ENCODE peak calls at places on chromosomes 7 and 10, in four cellular contexts. L is upper lobe of right lung, U is Peyer's patch, P is left ventricle myocardium inferior. D is an unnamed sample.

GRCh38 chr10:84825330-84825729 is 496.9 kb downstream of the CCSER2 start:
- DNase-seq in P (peak; percentile 22), L (no peak), U (no peak), D (no peak)

GRCh38 chr10:54402576-54402975 is 398.5 kb downstream of the PCDH15 start:
- DNase-seq in U (no peak), P (no peak), L (no peak), D (no peak)

GRCh38 chr10:3805791-3806381 is 20.9 kb upstream of the KLF6 start:
- DNase-seq in L (no peak), P (peak; percentile 34), U (peak; percentile 72), D (peak; percentile 46)

GRCh38 chr7:64993901-64994300 is 3.1 kb upstream of the ZNF117 start:
- DNase-seq in P (no peak), U (no peak), L (no peak), D (no peak)

GRCh38 chr7:28806841-28807240 is 151.3 kb downstream of the TRIL start:
- DNase-seq in L (no peak), U (no peak), P (no peak), D (no peak)

GRCh38 chr10:86090807-86091206 is 275.8 kb downstream of the GRID1 start:
- DNase-seq in L (no peak), P (no peak), U (no peak), D (no peak)

GRCh38 chr7:33392143-33392542 is 262.8 kb downstream of the BBS9 start:
- DNase-seq in P (no peak), U (no peak), L (no peak), D (no peak)

GRCh38 chr7:106657085-106657991 is 3.6 kb downstream of the CCDC71L start:
- DNase-seq in L (no peak), P (no peak), U (no peak), D (no peak)

GRCh38 chr7:57867884-57868701 is 418.1 kb downstream of the ZNF716 start:
- DNase-seq in L (no peak), P (peak; percentile 14), U (no peak), D (no peak)

GRCh38 chr10:99523251-99523773 is 9.4 kb upstream of the NKX2-3 start:
- DNase-seq in P (no peak), L (no peak), U (no peak), D (no peak)

GRCh38 chr7:150476819-150477631 is 26.6 kb downstream of the GIMAP8 start:
- DNase-seq in U (no peak), P (no peak), L (no peak), D (no peak)

GRCh38 chr10:59397971-59398370 is 35.6 kb upstream of the FAM13C start:
- DNase-seq in L (no peak), U (no peak), P (no peak), D (no peak)

GRCh38 chr10:58237014-58237830 is 30.5 kb downstream of the IPMK start:
- DNase-seq in P (no peak), U (no peak), L (no peak), D (no peak)

GRCh38 chr10:131825960-131826650 is 74.7 kb upstream of the PPP2R2D start:
- DNase-seq in U (no peak), L (peak; percentile 25), P (no peak), D (no peak)

GRCh38 chr7:111082351-111082750 is 8.6 kb upstream of the LRRN3 start:
- DNase-seq in P (no peak), U (no peak), L (no peak), D (no peak)

GRCh38 chr7:86926732-86927131 is 132.7 kb downstream of the ELAPOR2 start:
- DNase-seq in U (peak; percentile 20), P (no peak), L (no peak), D (peak; percentile 7)

GRCh38 chr10:34637419-34637911 is 177.6 kb downstream of the PARD3 start:
- DNase-seq in P (peak; percentile 57), L (peak; percentile 78), U (peak; percentile 37), D (peak; percentile 38)

GRCh38 chr10:50883624-50884023 is 1.8 kb downstream of the A1CF start:
- DNase-seq in L (no peak), U (no peak), P (no peak), D (no peak)

GRCh38 chr7:54252256-54253035 is 289.7 kb upstream of the VSTM2A start:
- DNase-seq in L (no peak), U (no peak), P (no peak), D (no peak)

GRCh38 chr10:4671451-4672145 is 154.4 kb upstream of the AKR1E2 start:
- DNase-seq in L (no peak), P (no peak), U (no peak), D (no peak)

GRCh38 chr7:134639061-134639460 is 7.6 kb upstream of the BPGM start:
- DNase-seq in L (no peak), P (no peak), U (no peak), D (no peak)

GRCh38 chr7:152344253-152344652 is 91.5 kb downstream of the KMT2C start:
- DNase-seq in P (no peak), L (no peak), U (no peak), D (no peak)

GRCh38 chr7:140297192-140297591 is 101.1 kb downstream of the SLC37A3 start:
- DNase-seq in U (no peak), P (no peak), L (no peak), D (peak; percentile 3)

GRCh38 chr7:136869991-136870798 is 1.7 kb downstream of the CHRM2 start:
- DNase-seq in P (peak; percentile 36), L (peak; percentile 53), U (no peak), D (no peak)

GRCh38 chr7:102439963-102440795 is 6.8 kb downstream of the ORAI2 start:
- DNase-seq in U (no peak), P (peak; percentile 68), L (no peak), D (no peak)

GRCh38 chr7:96136600-96137239 is 185.2 kb downstream of the SLC25A13 start:
- DNase-seq in U (no peak), P (no peak), L (no peak), D (no peak)

GRCh38 chr7:603152-603941 is 83.7 kb upstream of the PDGFA start:
- DNase-seq in L (peak; percentile 56), U (no peak), P (no peak), D (no peak)

GRCh38 chr7:105638324-105638723 is 57.0 kb upstream of the EFCAB10 start:
- DNase-seq in U (no peak), L (no peak), P (no peak), D (no peak)

GRCh38 chr10:23344251-23344841 is at the start of gene C10orf67:
- DNase-seq in U (no peak), L (peak; percentile 74), P (peak; percentile 49), D (peak; percentile 2)

GRCh38 chr7:2099036-2099957 is 133.4 kb downstream of the MAD1L1 start:
- DNase-seq in U (peak; percentile 45), L (no peak), P (no peak), D (no peak)

GRCh38 chr7:25771491-25771890 is 380.5 kb upstream of the NFE2L3 start:
- DNase-seq in P (no peak), U (no peak), L (no peak), D (no peak)

GRCh38 chr7:132102426-132102825 is 473.8 kb downstream of the PLXNA4 start:
- DNase-seq in P (no peak), L (peak; percentile 40), U (no peak), D (no peak)

GRCh38 chr10:71966046-71967004 is 2.1 kb downstream of the CHST3 start:
- DNase-seq in U (no peak), L (no peak), P (no peak), D (no peak)
- H3K4me3 ChIP-seq in U (peak overlapping the region; percentile 56), L (peak overlapping the region; percentile 61), P (peak overlapping the region; percentile 94), D (no peak overlapping the region)

GRCh38 chr10:104307576-104308438 is 30.5 kb downstream of the ITPRIP start:
- DNase-seq in U (no peak), P (no peak), L (no peak), D (no peak)
- H3K4me1 ChIP-seq in U (peaks cover 4% of the 10 kb centered on the region), P (peaks cover 100% of the 10 kb centered on the region), L (peaks cover 15% of the 10 kb centered on the region), D (peaks cover 71% of the 10 kb centered on the region)

GRCh38 chr7:155141562-155141961 is 71.4 kb downstream of the HTR5A start:
- DNase-seq in P (no peak), L (no peak), U (no peak), D (no peak)
- H3K9me3 ChIP-seq in P (peaks cover 6% of the 10 kb centered on the region), L (no peaks in the 10 kb centered on the region), U (no peaks in the 10 kb centered on the region), D (no peaks in the 10 kb centered on the region)

DNA sequence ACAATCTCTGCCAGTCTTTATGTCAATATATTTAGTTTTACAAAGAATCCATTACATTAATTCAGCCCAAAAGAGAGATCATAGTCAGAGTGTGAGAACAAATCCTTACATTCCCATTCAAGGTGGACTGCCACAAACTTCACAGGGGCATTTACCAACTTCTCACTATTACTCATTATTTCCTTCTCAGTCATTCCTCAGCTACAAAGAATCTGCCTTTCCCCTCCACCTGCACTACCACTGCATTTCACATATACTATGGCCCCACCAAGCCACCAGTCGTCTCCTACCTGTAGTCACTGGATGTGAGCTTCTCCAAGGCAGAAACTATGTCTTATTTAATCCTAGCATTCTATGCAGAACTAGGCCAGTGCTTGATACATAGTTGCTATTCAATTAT is 94.3 kb downstream of the USP6NL start:
- DNase-seq in P (no peak), L (no peak), U (no peak), D (no peak)
- H3K4me3 ChIP-seq in P (no peak overlapping the region), L (no peak overlapping the region), U (no peak overlapping the region), D (no peak overlapping the region)

DNA sequence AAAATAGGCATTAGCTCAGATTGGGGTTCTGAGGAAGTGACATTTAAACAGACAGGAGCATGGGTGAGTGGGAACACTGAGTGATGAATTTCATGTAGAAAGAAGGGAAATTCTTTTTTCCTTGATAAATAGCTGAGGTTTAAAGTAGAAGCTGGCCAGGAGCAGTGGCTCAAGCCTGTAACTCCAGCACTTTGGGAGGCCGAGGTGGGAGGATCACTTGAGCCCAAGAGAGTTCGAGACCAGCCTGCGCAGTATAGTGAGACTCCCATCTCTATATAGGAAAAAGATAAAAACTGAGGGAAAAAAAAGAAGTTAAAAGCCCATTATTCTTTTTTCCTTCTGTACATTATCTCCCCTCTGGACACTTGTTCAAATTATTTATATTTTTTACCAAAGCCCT is 9.1 kb downstream of the HNRNPF start:
- DNase-seq in P (no peak), U (no peak), L (no peak), D (no peak)
- H3K4me1 ChIP-seq in P (peaks cover 94% of the 10 kb centered on the region), U (peaks cover 58% of the 10 kb centered on the region), L (peaks cover 79% of the 10 kb centered on the region), D (peaks cover 86% of the 10 kb centered on the region)

GRCh38 chr10:38146579-38147333 is 52.6 kb downstream of the ZNF37A start:
- DNase-seq in P (no peak), L (no peak), U (no peak), D (no peak)
- H3K9me3 ChIP-seq in P (peaks cover 42% of the 10 kb centered on the region), L (peaks cover 8% of the 10 kb centered on the region), U (no peaks in the 10 kb centered on the region), D (no peaks in the 10 kb centered on the region)

DNA sequence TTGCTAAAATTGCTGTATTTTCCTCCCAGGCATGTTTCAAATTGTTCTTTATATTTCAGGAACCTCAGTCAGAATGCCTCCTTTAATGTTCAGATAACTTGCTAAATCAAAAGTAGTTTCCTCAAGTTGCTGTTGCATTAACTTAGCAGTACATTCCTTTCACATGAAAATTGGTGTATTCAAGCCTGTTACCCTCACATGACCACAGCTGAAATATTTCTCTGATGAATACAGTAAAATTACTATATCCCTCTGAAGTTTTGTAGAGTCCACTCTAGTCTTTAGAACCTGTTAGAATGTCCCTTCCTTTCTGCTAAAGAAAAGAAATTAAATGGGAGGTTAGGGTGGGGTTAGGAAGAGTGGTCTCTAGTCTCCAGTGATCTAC is 24.5 kb upstream of the C1GALT1 start:
- DNase-seq in L (no peak), U (no peak), P (no peak), D (no peak)
- H3K4me3 ChIP-seq in L (no peak overlapping the region), U (no peak overlapping the region), P (no peak overlapping the region), D (peak overlapping the region; percentile 52)

GRCh38 chr10:95291634-95292039 is 834 bp upstream of the PDLIM1 start:
- DNase-seq in U (no peak), L (no peak), P (no peak), D (no peak)
- H3K4me1 ChIP-seq in U (peaks cover 22% of the 10 kb centered on the region), L (peaks cover 37% of the 10 kb centered on the region), P (peaks cover 60% of the 10 kb centered on the region), D (peaks cover 15% of the 10 kb centered on the region)

D was measured in CD8-positive, alpha-beta memory T cell.